ENCODE peak calls at places on chromosomes 16 and 17, in seven cellular contexts. X is SK-N-SH, P is H1, R is HCT116, M is GM12878, C is K562, W is HepG2. T is an unnamed sample.

GRCh38 chr16:68275611-68276191 is 11.4 kb downstream of the SLC7A6 start:
- DNase-seq in X (no peak), P (no peak), R (no peak), M (peak), C (no peak), W (peak), T (no peak)

GRCh38 chr16:88556294-88556988 is 13.8 kb upstream of the ZC3H18 start:
- DNase-seq in X (no peak), P (no peak), R (no peak), M (no peak), C (no peak), W (no peak), T (no peak)

GRCh38 chr17:9971991-9972390 is 66.9 kb upstream of the RCVRN start:
- DNase-seq in X (peak), P (no peak), R (no peak), M (no peak), C (no peak), W (no peak), T (no peak)

GRCh38 chr16:66084306-66084705 is 282.2 kb upstream of the CDH5 start:
- DNase-seq in X (no peak), P (no peak), R (no peak), M (no peak), C (no peak), W (no peak), T (no peak)

GRCh38 chr17:63996430-63997182 is 1.5 kb upstream of the PRR29 start:
- DNase-seq in X (no peak), P (no peak), R (no peak), M (no peak), C (no peak), W (no peak), T (no peak)

GRCh38 chr17:39352986-39353385 is 48.4 kb downstream of the FBXL20 start:
- DNase-seq in X (no peak), P (no peak), R (no peak), M (no peak), C (no peak), W (no peak), T (no peak)

GRCh38 chr16:83363521-83363920 is 444.3 kb upstream of the HSBP1 start:
- DNase-seq in X (no peak), P (no peak), R (no peak), M (no peak), C (no peak), W (no peak), T (no peak)

GRCh38 chr17:59427996-59428395 is 96.5 kb downstream of the YPEL2 start:
- DNase-seq in X (no peak), P (no peak), R (no peak), M (no peak), C (no peak), W (no peak), T (no peak)

GRCh38 chr16:59058261-59058660 is 324.1 kb upstream of the GOT2 start:
- DNase-seq in X (no peak), P (no peak), R (no peak), M (no peak), C (no peak), W (no peak), T (no peak)

GRCh38 chr16:31460582-31461002 is 1.3 kb downstream of the ARMC5 start:
- DNase-seq in X (peak), P (no peak), R (peak), M (no peak), C (peak), W (peak), T (no peak)

GRCh38 chr16:5490499-5490898 is 392.9 kb upstream of the EEF2KMT start:
- DNase-seq in X (peak), P (peak), R (peak), M (no peak), C (peak), W (peak), T (peak)

GRCh38 chr17:61393904-61394629 is 5.6 kb upstream of the TBX2 start:
- DNase-seq in X (peak), P (no peak), R (no peak), M (no peak), C (peak), W (peak), T (no peak)

GRCh38 chr16:67431077-67431804 is at the start of gene HSD11B2:
- DNase-seq in X (peak), P (peak), R (peak), M (no peak), C (peak), W (no peak), T (no peak)

GRCh38 chr16:57025941-57026777 is 36.8 kb downstream of the NLRC5 start:
- DNase-seq in X (no peak), P (no peak), R (no peak), M (no peak), C (no peak), W (no peak), T (no peak)

GRCh38 chr16:85553436-85554113 is 59.5 kb upstream of the GSE1 start:
- DNase-seq in X (no peak), P (peak), R (peak), M (no peak), C (peak), W (peak), T (peak)
- H3K9ac ChIP-seq in X (peak), P (peak), R (peak), M (peak), C (peak), W (peak), T (peak)

DNA sequence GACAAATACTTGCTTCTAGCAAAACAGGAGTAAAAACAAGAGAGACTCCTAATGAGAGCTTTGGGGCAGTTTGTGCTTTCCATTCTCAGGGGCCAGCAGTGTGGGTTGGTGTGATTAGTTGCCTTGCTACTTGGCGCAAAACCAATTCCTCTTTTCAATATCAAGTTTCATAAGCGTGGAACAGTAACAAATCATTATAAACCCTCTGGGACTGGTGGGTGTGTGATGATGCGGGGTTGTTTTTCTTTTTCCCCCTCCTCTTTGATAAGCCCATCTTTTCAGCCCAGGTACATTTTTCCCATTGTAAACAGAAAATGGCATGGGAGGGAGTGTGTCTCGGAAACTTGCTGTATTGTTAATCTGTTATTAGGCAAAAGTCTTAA is 166.5 kb downstream of the CCDC182 start:
- DNase-seq in X (no peak), P (no peak), R (no peak), M (peak), C (no peak), W (no peak), T (no peak)
- H3K4me3 ChIP-seq in X (no peak), P (no peak), R (no peak), M (no peak), C (no peak), W (no peak), T (no peak)

DNA sequence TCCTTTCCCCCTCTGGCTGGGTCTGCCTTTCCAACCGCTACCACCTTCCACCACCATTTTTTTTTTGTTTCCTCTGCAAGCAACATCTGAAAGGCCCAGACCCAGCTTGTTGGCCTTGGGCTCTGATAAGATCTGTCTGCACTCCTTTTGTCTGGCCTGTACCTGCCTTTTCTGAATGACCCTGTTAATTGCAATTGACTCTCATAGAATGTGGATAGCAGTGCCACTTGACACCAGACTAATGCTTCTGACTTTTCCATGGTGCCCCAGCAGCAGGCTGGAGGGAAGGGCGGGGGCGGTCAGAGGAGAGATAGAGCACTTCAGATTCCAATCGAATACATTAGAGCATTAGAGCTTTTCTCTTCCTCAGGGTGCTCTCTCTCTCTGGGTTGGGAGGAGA is 538.9 kb downstream of the WWOX start:
- DNase-seq in X (peak), P (no peak), R (no peak), M (no peak), C (no peak), W (no peak), T (no peak)
- TF ChIP-seq YY1 in X (no peak), P (no peak), R (no peak), M (no peak), C (no peak), W (no peak), T (no peak)

GRCh38 chr17:74986206-74986576 is 1.2 kb upstream of the CDR2L start:
- DNase-seq in X (no peak), P (no peak), R (no peak), M (no peak), C (no peak), W (no peak), T (no peak)
- H3K9ac ChIP-seq in X (no peak), P (no peak), R (no peak), M (no peak), C (no peak), W (no peak), T (no peak)

DNA sequence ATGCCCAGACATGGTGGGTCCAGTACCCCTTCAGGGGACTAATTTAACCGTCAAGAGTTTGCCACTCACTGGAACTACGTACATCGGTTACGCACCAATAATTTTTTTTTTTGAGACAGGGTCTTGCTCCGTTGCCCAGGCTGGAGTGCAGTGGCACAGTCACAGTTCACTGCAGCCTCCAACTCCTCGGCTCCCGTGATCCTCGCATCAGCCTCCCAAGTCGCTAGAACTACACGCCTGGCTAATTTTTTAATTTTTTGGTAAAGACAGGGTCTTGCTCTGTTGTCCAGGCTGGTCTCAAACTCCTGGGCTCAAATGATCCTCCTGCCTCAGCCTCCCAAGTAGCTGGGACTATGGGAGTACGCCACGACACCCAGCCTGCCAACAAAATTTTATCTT is 15.6 kb downstream of the RPH3AL start:
- DNase-seq in X (no peak), P (no peak), R (no peak), M (no peak), C (no peak), W (no peak), T (no peak)
- H3K4me3 ChIP-seq in X (no peak), P (no peak), R (no peak), M (no peak), C (no peak), W (no peak), T (no peak)